ENCODE peak calls at places on chromosome 13, in five cellular contexts. One of them, this sample, is unnamed.
A peak's percentile ranks its signal among the peaks of the same experiment; 100 is the strongest.

GRCh38 chr13:100128373-100128772 is 39.5 kb downstream of the PCCA start:
- DNase-seq in ascending aorta: no peak
- DNase-seq in cardiac muscle cell: no peak
- DNase-seq in RWPE2: no peak
- DNase-seq in psoas muscle: no peak
- DNase-seq in this sample: no peak

GRCh38 chr13:99356216-99357089 is 49.3 kb upstream of the GPR183 start:
- DNase-seq in ascending aorta: peak; percentile 71
- DNase-seq in cardiac muscle cell: no peak
- DNase-seq in RWPE2: no peak
- DNase-seq in psoas muscle: no peak
- DNase-seq in this sample: no peak

GRCh38 chr13:99063952-99064351 is 86.1 kb upstream of the DOCK9 start:
- DNase-seq in ascending aorta: no peak
- DNase-seq in cardiac muscle cell: no peak
- DNase-seq in RWPE2: no peak
- DNase-seq in psoas muscle: no peak
- DNase-seq in this sample: no peak

GRCh38 chr13:96052655-96053002 is 572 bp downstream of the UGGT2 start:
- DNase-seq in ascending aorta: no peak
- DNase-seq in cardiac muscle cell: peak; percentile 6
- DNase-seq in RWPE2: no peak
- DNase-seq in psoas muscle: no peak
- DNase-seq in this sample: no peak

GRCh38 chr13:111493468-111493867 is 173.0 kb downstream of the TEX29 start:
- DNase-seq in ascending aorta: peak; percentile 24
- DNase-seq in cardiac muscle cell: no peak
- DNase-seq in RWPE2: no peak
- DNase-seq in psoas muscle: no peak
- DNase-seq in this sample: no peak

GRCh38 chr13:98941118-98941517 is 36.7 kb downstream of the DOCK9 start:
- DNase-seq in ascending aorta: no peak
- DNase-seq in cardiac muscle cell: no peak
- DNase-seq in RWPE2: no peak
- DNase-seq in psoas muscle: no peak
- DNase-seq in this sample: no peak

GRCh38 chr13:44854264-44855060 is 134.8 kb downstream of the NUFIP1 start:
- DNase-seq in ascending aorta: no peak
- DNase-seq in cardiac muscle cell: peak; percentile 15
- DNase-seq in RWPE2: no peak
- DNase-seq in psoas muscle: peak; percentile 80
- DNase-seq in this sample: peak; percentile 57

GRCh38 chr13:76967031-76967430 is 18.7 kb downstream of the ACOD1 start:
- DNase-seq in ascending aorta: no peak
- DNase-seq in cardiac muscle cell: no peak
- DNase-seq in RWPE2: no peak
- DNase-seq in psoas muscle: no peak
- DNase-seq in this sample: no peak

GRCh38 chr13:43939149-43939548 is 59.4 kb downstream of the LACC1 start:
- DNase-seq in ascending aorta: no peak
- DNase-seq in cardiac muscle cell: no peak
- DNase-seq in RWPE2: no peak
- DNase-seq in psoas muscle: no peak
- DNase-seq in this sample: no peak

GRCh38 chr13:40665061-40665753 is 1.2 kb downstream of the FOXO1 start:
- DNase-seq in ascending aorta: peak; percentile 67
- DNase-seq in cardiac muscle cell: peak; percentile 68
- DNase-seq in RWPE2: no peak
- DNase-seq in psoas muscle: peak; percentile 37
- DNase-seq in this sample: no peak

GRCh38 chr13:106275441-106276032 is 259.9 kb downstream of the EFNB2 start:
- DNase-seq in ascending aorta: no peak
- DNase-seq in cardiac muscle cell: no peak
- DNase-seq in RWPE2: no peak
- DNase-seq in psoas muscle: no peak
- DNase-seq in this sample: no peak

GRCh38 chr13:69903081-69903480 is 204.5 kb upstream of the ATXN8OS start:
- DNase-seq in ascending aorta: no peak
- DNase-seq in cardiac muscle cell: no peak
- DNase-seq in RWPE2: no peak
- DNase-seq in psoas muscle: no peak
- DNase-seq in this sample: no peak

GRCh38 chr13:93173656-93174055 is 53.0 kb upstream of the GPC6 start:
- DNase-seq in ascending aorta: no peak
- DNase-seq in cardiac muscle cell: no peak
- DNase-seq in RWPE2: no peak
- DNase-seq in psoas muscle: no peak
- DNase-seq in this sample: no peak

GRCh38 chr13:113155982-113156655 is 2.3 kb upstream of the PROZ start:
- DNase-seq in ascending aorta: peak; percentile 33
- DNase-seq in cardiac muscle cell: no peak
- DNase-seq in RWPE2: no peak
- DNase-seq in psoas muscle: no peak
- DNase-seq in this sample: peak; percentile 51

GRCh38 chr13:60756306-60756705 is 359.3 kb downstream of the TDRD3 start:
- DNase-seq in ascending aorta: no peak
- DNase-seq in cardiac muscle cell: no peak
- DNase-seq in RWPE2: no peak
- DNase-seq in psoas muscle: no peak
- DNase-seq in this sample: no peak

GRCh38 chr13:83880275-83881027 is 1.8 kb downstream of the SLITRK1 start:
- DNase-seq in ascending aorta: no peak
- DNase-seq in cardiac muscle cell: no peak
- DNase-seq in RWPE2: no peak
- DNase-seq in psoas muscle: no peak
- DNase-seq in this sample: no peak

GRCh38 chr13:110388141-110388943 is 81.3 kb downstream of the COL4A2 start:
- DNase-seq in ascending aorta: peak; percentile 91
- DNase-seq in cardiac muscle cell: no peak
- DNase-seq in RWPE2: no peak
- DNase-seq in psoas muscle: peak; percentile 43
- DNase-seq in this sample: no peak

GRCh38 chr13:109782823-109783411 is 3.5 kb downstream of the IRS2 start:
- DNase-seq in ascending aorta: no peak
- DNase-seq in cardiac muscle cell: no peak
- DNase-seq in RWPE2: no peak
- DNase-seq in psoas muscle: no peak
- DNase-seq in this sample: no peak

GRCh38 chr13:75399168-75399878 is 82.6 kb downstream of the TBC1D4 start:
- DNase-seq in ascending aorta: no peak
- DNase-seq in cardiac muscle cell: no peak
- DNase-seq in RWPE2: no peak
- DNase-seq in psoas muscle: no peak
- DNase-seq in this sample: no peak

GRCh38 chr13:30718661-30719520 is 16.5 kb upstream of the ALOX5AP start:
- DNase-seq in ascending aorta: no peak
- DNase-seq in cardiac muscle cell: no peak
- DNase-seq in RWPE2: peak; percentile 69
- DNase-seq in psoas muscle: no peak
- DNase-seq in this sample: no peak

GRCh38 chr13:101925731-101926130 is 473.3 kb downstream of the ITGBL1 start:
- DNase-seq in ascending aorta: no peak
- DNase-seq in cardiac muscle cell: no peak
- DNase-seq in RWPE2: no peak
- DNase-seq in psoas muscle: no peak
- DNase-seq in this sample: no peak

GRCh38 chr13:114063545-114064515 is 68.6 kb downstream of the RASA3 start:
- DNase-seq in ascending aorta: peak; percentile 86
- DNase-seq in cardiac muscle cell: no peak
- DNase-seq in RWPE2: no peak
- DNase-seq in psoas muscle: peak; percentile 81
- DNase-seq in this sample: peak; percentile 85

GRCh38 chr13:43763143-43763759 is 23.5 kb downstream of the ENOX1 start:
- DNase-seq in ascending aorta: no peak
- DNase-seq in cardiac muscle cell: no peak
- DNase-seq in RWPE2: no peak
- DNase-seq in psoas muscle: no peak
- DNase-seq in this sample: no peak

GRCh38 chr13:113545931-113546516 is 38.5 kb upstream of the TFDP1 start:
- DNase-seq in ascending aorta: peak; percentile 58
- DNase-seq in cardiac muscle cell: no peak
- DNase-seq in RWPE2: peak; percentile 60
- DNase-seq in psoas muscle: no peak
- DNase-seq in this sample: no peak

GRCh38 chr13:40087021-40088002 is 431.9 kb downstream of the COG6 start:
- DNase-seq in ascending aorta: no peak
- DNase-seq in cardiac muscle cell: no peak
- DNase-seq in RWPE2: no peak
- DNase-seq in psoas muscle: no peak
- DNase-seq in this sample: peak; percentile 42

GRCh38 chr13:48070942-48071341 is 24.0 kb downstream of the MED4 start:
- DNase-seq in ascending aorta: no peak
- DNase-seq in cardiac muscle cell: no peak
- DNase-seq in RWPE2: no peak
- DNase-seq in psoas muscle: no peak
- DNase-seq in this sample: no peak
- H3K9me3 ChIP-seq in ascending aorta: peaks cover 31% of the 10 kb centered on the region
- H3K9me3 ChIP-seq in cardiac muscle cell: peaks cover 6% of the 10 kb centered on the region
- H3K9me3 ChIP-seq in RWPE2: peaks cover 3% of the 10 kb centered on the region
- H3K9me3 ChIP-seq in psoas muscle: peaks cover 47% of the 10 kb centered on the region
- H3K9me3 ChIP-seq in this sample: no peaks in the 10 kb centered on the region

GRCh38 chr13:19155321-19155861 is 26.2 kb downstream of the TUBA3C start:
- DNase-seq in ascending aorta: no peak
- DNase-seq in cardiac muscle cell: no peak
- DNase-seq in RWPE2: no peak
- DNase-seq in psoas muscle: no peak
- DNase-seq in this sample: no peak
- H3K9me3 ChIP-seq in ascending aorta: no peaks in the 10 kb centered on the region
- H3K9me3 ChIP-seq in cardiac muscle cell: no peaks in the 10 kb centered on the region
- H3K9me3 ChIP-seq in RWPE2: no peaks in the 10 kb centered on the region
- H3K9me3 ChIP-seq in psoas muscle: no peaks in the 10 kb centered on the region
- H3K9me3 ChIP-seq in this sample: no peaks in the 10 kb centered on the region

DNA sequence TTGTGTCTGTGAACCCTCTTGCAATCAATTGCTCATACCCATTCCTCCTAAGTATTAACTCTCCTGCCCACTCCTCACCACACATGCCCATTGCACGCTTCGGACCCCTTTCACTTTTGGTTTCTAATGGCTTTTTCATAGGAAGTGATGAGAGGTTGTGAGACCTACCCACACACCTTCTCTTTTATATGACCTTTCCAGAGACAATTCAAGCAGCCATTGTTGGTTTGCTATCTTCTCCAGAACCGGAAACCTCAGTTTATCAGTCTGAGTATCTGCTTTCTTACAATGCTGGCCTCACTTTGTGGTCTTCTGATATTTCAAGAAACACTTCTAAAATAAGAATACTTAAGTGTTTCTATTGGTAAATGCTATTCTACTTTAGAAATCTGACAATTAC is 1550.8 kb upstream of the SLC10A2 start:
- DNase-seq in ascending aorta: no peak
- DNase-seq in cardiac muscle cell: no peak
- DNase-seq in RWPE2: no peak
- DNase-seq in psoas muscle: no peak
- DNase-seq in this sample: no peak
- H3K9me3 ChIP-seq in ascending aorta: no peaks in the 10 kb centered on the region
- H3K9me3 ChIP-seq in cardiac muscle cell: no peaks in the 10 kb centered on the region
- H3K9me3 ChIP-seq in RWPE2: no peaks in the 10 kb centered on the region
- H3K9me3 ChIP-seq in psoas muscle: no peaks in the 10 kb centered on the region
- H3K9me3 ChIP-seq in this sample: no peaks in the 10 kb centered on the region

GRCh38 chr13:37816276-37816675 is 53.3 kb downstream of the TRPC4 start:
- DNase-seq in ascending aorta: no peak
- DNase-seq in cardiac muscle cell: no peak
- DNase-seq in RWPE2: no peak
- DNase-seq in psoas muscle: no peak
- DNase-seq in this sample: no peak
- H3K9me3 ChIP-seq in ascending aorta: peaks cover 20% of the 10 kb centered on the region
- H3K9me3 ChIP-seq in cardiac muscle cell: no peaks in the 10 kb centered on the region
- H3K9me3 ChIP-seq in RWPE2: no peaks in the 10 kb centered on the region
- H3K9me3 ChIP-seq in psoas muscle: peaks cover 6% of the 10 kb centered on the region
- H3K9me3 ChIP-seq in this sample: peaks cover 23% of the 10 kb centered on the region

GRCh38 chr13:19053561-19053960 is 128.1 kb downstream of the TUBA3C start:
- DNase-seq in ascending aorta: no peak
- DNase-seq in cardiac muscle cell: no peak
- DNase-seq in RWPE2: no peak
- DNase-seq in psoas muscle: no peak
- DNase-seq in this sample: no peak

GRCh38 chr13:19050901-19051300 is 130.7 kb downstream of the TUBA3C start:
- DNase-seq in ascending aorta: no peak
- DNase-seq in cardiac muscle cell: no peak
- DNase-seq in RWPE2: no peak
- DNase-seq in psoas muscle: no peak
- DNase-seq in this sample: no peak

GRCh38 chr13:19052180-19052579 is 129.4 kb downstream of the TUBA3C start:
- DNase-seq in ascending aorta: no peak
- DNase-seq in cardiac muscle cell: no peak
- DNase-seq in RWPE2: no peak
- DNase-seq in psoas muscle: no peak
- DNase-seq in this sample: no peak

GRCh38 chr13:19052931-19053330 is 128.7 kb downstream of the TUBA3C start:
- DNase-seq in ascending aorta: no peak
- DNase-seq in cardiac muscle cell: no peak
- DNase-seq in RWPE2: no peak
- DNase-seq in psoas muscle: no peak
- DNase-seq in this sample: no peak

GRCh38 chr13:19048381-19048780 is 133.2 kb downstream of the TUBA3C start:
- DNase-seq in ascending aorta: no peak
- DNase-seq in cardiac muscle cell: no peak
- DNase-seq in RWPE2: no peak
- DNase-seq in psoas muscle: no peak
- DNase-seq in this sample: no peak
- H3K9me3 ChIP-seq in ascending aorta: no peaks in the 10 kb centered on the region
- H3K9me3 ChIP-seq in cardiac muscle cell: no peaks in the 10 kb centered on the region
- H3K9me3 ChIP-seq in RWPE2: no peaks in the 10 kb centered on the region
- H3K9me3 ChIP-seq in psoas muscle: no peaks in the 10 kb centered on the region
- H3K9me3 ChIP-seq in this sample: no peaks in the 10 kb centered on the region

GRCh38 chr13:63680704-63681103 is 2265.1 kb upstream of the PCDH20 start:
- DNase-seq in ascending aorta: no peak
- DNase-seq in cardiac muscle cell: no peak
- DNase-seq in RWPE2: no peak
- DNase-seq in psoas muscle: no peak
- DNase-seq in this sample: no peak
- H3K9me3 ChIP-seq in ascending aorta: no peaks in the 10 kb centered on the region
- H3K9me3 ChIP-seq in cardiac muscle cell: no peaks in the 10 kb centered on the region
- H3K9me3 ChIP-seq in RWPE2: no peaks in the 10 kb centered on the region
- H3K9me3 ChIP-seq in psoas muscle: peaks cover 3% of the 10 kb centered on the region
- H3K9me3 ChIP-seq in this sample: peaks cover 9% of the 10 kb centered on the region